ENCODE peak calls at places on chromosomes 12 and 14, in six cellular contexts. R, M, H, L, W and N are unnamed samples.
A peak's percentile ranks its signal among the peaks of the same experiment; 100 is the strongest.

GRCh38 chr12:116636636-116637519 is 77.7 kb downstream of the MAP1LC3B2 start:
- DNase-seq in M (no peak), H (peak; percentile 47), L (no peak), W (no peak), R (no peak), N (no peak)

GRCh38 chr14:99081880-99082279 is 190.1 kb downstream of the BCL11B start:
- DNase-seq in L (no peak), W (no peak), M (no peak), H (no peak), R (no peak), N (no peak)

GRCh38 chr12:82627799-82628198 is 58.9 kb upstream of the TMTC2 start:
- DNase-seq in H (no peak), L (peak; percentile 28), W (no peak), M (peak; percentile 19), R (peak; percentile 24), N (no peak)

GRCh38 chr14:51093371-51094281 is 1.3 kb downstream of the TRIM9 start:
- DNase-seq in M (no peak), R (peak; percentile 51), L (peak; percentile 3), W (no peak), H (peak; percentile 52), N (peak; percentile 48)

GRCh38 chr12:26034371-26035142 is 76.1 kb downstream of the RASSF8 start:
- DNase-seq in R (no peak), W (no peak), L (peak; percentile 23), H (no peak), M (no peak), N (no peak)

GRCh38 chr12:118377891-118378470 is 1.6 kb downstream of the SUDS3 start:
- DNase-seq in R (peak; percentile 52), H (peak; percentile 69), M (peak; percentile 32), W (peak; percentile 68), L (peak; percentile 68), N (no peak)

GRCh38 chr12:123973552-123974341 is 732 bp downstream of the ZNF664 start:
- DNase-seq in W (peak; percentile 72), R (peak; percentile 73), M (no peak), H (peak; percentile 58), L (no peak), N (peak; percentile 56)

GRCh38 chr14:29821665-29822429 is 105.8 kb downstream of the PRKD1 start:
- DNase-seq in H (no peak), W (no peak), R (no peak), M (no peak), L (no peak), N (no peak)

GRCh38 chr14:73269729-73270651 is 32.7 kb downstream of the PAPLN start:
- DNase-seq in H (peak; percentile 60), L (peak; percentile 34), M (no peak), W (peak; percentile 75), R (peak; percentile 61), N (peak; percentile 83)
- H3K4me3 ChIP-seq in H (peak overlapping the region; percentile 13), L (peak overlapping the region; percentile 26), M (peak overlapping the region; percentile 29), W (peak overlapping the region; percentile 61), R (peak overlapping the region; percentile 9), N (peak overlapping the region; percentile 37)

GRCh38 chr12:100058482-100059029 is 73.8 kb upstream of the ANKS1B start:
- DNase-seq in M (no peak), L (peak; percentile 86), R (peak; percentile 0), H (no peak), W (no peak), N (peak; percentile 6)
- TF ChIP-seq CTCF in M (no peak), L (peak; percentile 45), R (peak; percentile 54), H (no peak), W (no peak), N (peak; percentile 20)

DNA sequence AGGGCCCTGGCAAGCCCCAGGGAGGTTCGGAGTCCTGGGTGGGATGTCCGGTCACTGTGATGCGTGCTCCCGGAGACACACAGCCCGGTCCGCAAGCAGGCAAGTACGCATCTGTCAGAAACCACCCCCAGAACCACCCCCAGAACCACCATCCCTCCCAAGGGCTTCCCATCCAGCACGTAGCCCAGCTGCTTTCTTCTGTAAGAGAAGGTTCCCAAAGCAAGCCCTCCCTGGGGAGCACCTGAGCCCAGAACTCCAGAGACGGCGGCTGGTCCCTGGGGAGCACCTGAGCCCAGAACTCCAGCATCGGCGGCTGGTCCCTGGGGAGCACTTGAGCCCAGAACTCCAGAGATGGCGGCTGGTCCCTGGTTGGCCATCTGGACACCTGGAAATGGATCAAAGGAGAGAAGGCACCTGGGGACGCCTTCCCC is 2.6 kb upstream of the FBRSL1 start:
- DNase-seq in H (no peak), M (no peak), W (peak; percentile 56), R (no peak), L (no peak), N (no peak)
- H3K27me3 ChIP-seq in H (no peaks in the 10 kb centered on the region), M (peaks cover 31% of the 10 kb centered on the region), W (no peaks in the 10 kb centered on the region), R (peaks cover 50% of the 10 kb centered on the region), L (no peaks in the 10 kb centered on the region), N (no peaks in the 10 kb centered on the region)

GRCh38 chr14:69002069-69002468 is 23.0 kb upstream of the ACTN1 start:
- DNase-seq in M (no peak), L (no peak), H (peak; percentile 67), R (peak; percentile 28), W (no peak), N (no peak)
- H3K4me3 ChIP-seq in M (no peak overlapping the region), L (no peak overlapping the region), H (no peak overlapping the region), R (no peak overlapping the region), W (no peak overlapping the region), N (no peak overlapping the region)

GRCh38 chr14:70032447-70032846 is 153.2 kb downstream of the SMOC1 start:
- DNase-seq in M (no peak), R (no peak), L (no peak), W (no peak), H (no peak), N (no peak)

GRCh38 chr14:70032016-70032415 is 152.8 kb downstream of the SMOC1 start:
- DNase-seq in M (no peak), R (no peak), H (no peak), L (no peak), W (no peak), N (no peak)

GRCh38 chr14:70023871-70024270 is 144.7 kb downstream of the SMOC1 start:
- DNase-seq in W (no peak), R (no peak), L (no peak), H (no peak), M (no peak), N (no peak)

GRCh38 chr14:70029296-70030132 is 150.3 kb downstream of the SMOC1 start:
- DNase-seq in M (no peak), L (no peak), H (no peak), W (no peak), R (no peak), N (no peak)

GRCh38 chr14:70027785-70028428 is 148.7 kb downstream of the SMOC1 start:
- DNase-seq in W (peak; percentile 88), R (peak; percentile 82), L (peak; percentile 47), H (peak; percentile 84), M (peak; percentile 18), N (peak; percentile 59)
- TF ChIP-seq CTCF in W (peak; percentile 96), R (peak; percentile 97), L (peak; percentile 79), H (peak; percentile 92), M (peak; percentile 64), N (peak; percentile 93)

GRCh38 chr14:24351517-24351916 is 11.7 kb upstream of the RIPK3 start:
- DNase-seq in R (no peak), W (no peak), M (no peak), H (no peak), L (peak; percentile 54), N (no peak)

GRCh38 chr14:24347140-24347539 is 7.3 kb upstream of the RIPK3 start:
- DNase-seq in M (no peak), L (no peak), W (no peak), H (no peak), R (no peak), N (no peak)

GRCh38 chr14:24349742-24350141 is 10.0 kb upstream of the RIPK3 start:
- DNase-seq in R (no peak), W (no peak), H (no peak), L (no peak), M (no peak), N (no peak)

GRCh38 chr14:24343795-24344660 is 4.2 kb upstream of the RIPK3 start:
- DNase-seq in R (no peak), M (no peak), H (peak; percentile 33), L (no peak), W (no peak), N (no peak)

GRCh38 chr14:24348186-24348585 is 8.4 kb upstream of the RIPK3 start:
- DNase-seq in R (no peak), M (no peak), L (no peak), W (no peak), H (no peak), N (no peak)
- H3K27me3 ChIP-seq in R (peaks cover 83% of the 10 kb centered on the region), M (no peaks in the 10 kb centered on the region), L (peaks cover 4% of the 10 kb centered on the region), W (no peaks in the 10 kb centered on the region), H (no peaks in the 10 kb centered on the region), N (no peaks in the 10 kb centered on the region)

GRCh38 chr14:33938131-33938949 is 12.5 kb downstream of the EGLN3 start:
- DNase-seq in W (peak; percentile 88), R (peak; percentile 91), M (no peak), L (no peak), H (peak; percentile 89), N (no peak)
- H3K4me3 ChIP-seq in W (peak overlapping the region; percentile 54), R (no peak overlapping the region), M (no peak overlapping the region), L (no peak overlapping the region), H (no peak overlapping the region), N (no peak overlapping the region)

GRCh38 chr12:103330672-103331071 is 165.1 kb downstream of the C12orf42 start:
- DNase-seq in W (no peak), R (no peak), H (no peak), L (no peak), M (no peak), N (no peak)
- TF ChIP-seq CTCF in W (no peak), R (no peak), H (no peak), L (no peak), M (no peak), N (no peak)

GRCh38 chr14:56841611-56842010 is 31.3 kb upstream of the OTX2 start:
- DNase-seq in L (no peak), R (no peak), M (no peak), H (no peak), W (no peak), N (no peak)
- H3K27me3 ChIP-seq in L (no peaks in the 10 kb centered on the region), R (peaks cover 21% of the 10 kb centered on the region), M (no peaks in the 10 kb centered on the region), H (no peaks in the 10 kb centered on the region), W (no peaks in the 10 kb centered on the region), N (no peaks in the 10 kb centered on the region)